ENCODE peak calls at places on chromosomes 6 and 20, in seven cellular contexts. One of them, this sample, is unnamed.

GRCh38 chr6:46808806-46809205 is 15.6 kb downstream of the MEP1A start:
- DNase-seq in Kasumi-1: peak; percentile 23
- DNase-seq in cardiac muscle cell: peak; percentile 28
- DNase-seq in EH: no peak
- DNase-seq in NT2/D1: no peak
- DNase-seq in activated CD4-positive, alpha-beta T cell treated with anti-CD3 and anti-CD28 coated beads, Interleukin-2, amount 50 U/mL, for 24 hours: no peak
- DNase-seq in heart left ventricle: no peak
- DNase-seq in this sample: no peak

GRCh38 chr6:113969888-113970807 is 800 bp downstream of the HDAC2 start:
- DNase-seq in cardiac muscle cell: peak; percentile 64
- DNase-seq in Kasumi-1: peak; percentile 75
- DNase-seq in NT2/D1: no peak
- DNase-seq in activated CD4-positive, alpha-beta T cell treated with anti-CD3 and anti-CD28 coated beads, Interleukin-2, amount 50 U/mL, for 24 hours: peak; percentile 28
- DNase-seq in EH: peak; percentile 54
- DNase-seq in heart left ventricle: peak; percentile 62
- DNase-seq in this sample: peak; percentile 72

GRCh38 chr6:119683022-119683421 is 333.5 kb upstream of the MAN1A1 start:
- DNase-seq in Kasumi-1: no peak
- DNase-seq in heart left ventricle: no peak
- DNase-seq in NT2/D1: no peak
- DNase-seq in EH: no peak
- DNase-seq in cardiac muscle cell: no peak
- DNase-seq in activated CD4-positive, alpha-beta T cell treated with anti-CD3 and anti-CD28 coated beads, Interleukin-2, amount 50 U/mL, for 24 hours: no peak
- DNase-seq in this sample: no peak

GRCh38 chr6:165300401-165300800 is 9.0 kb downstream of the C6orf118 start:
- DNase-seq in heart left ventricle: no peak
- DNase-seq in cardiac muscle cell: no peak
- DNase-seq in NT2/D1: no peak
- DNase-seq in Kasumi-1: no peak
- DNase-seq in EH: no peak
- DNase-seq in activated CD4-positive, alpha-beta T cell treated with anti-CD3 and anti-CD28 coated beads, Interleukin-2, amount 50 U/mL, for 24 hours: no peak
- DNase-seq in this sample: no peak

GRCh38 chr20:38111366-38112232 is 53.5 kb downstream of the TGM2 start:
- DNase-seq in Kasumi-1: no peak
- DNase-seq in activated CD4-positive, alpha-beta T cell treated with anti-CD3 and anti-CD28 coated beads, Interleukin-2, amount 50 U/mL, for 24 hours: no peak
- DNase-seq in heart left ventricle: no peak
- DNase-seq in EH: no peak
- DNase-seq in NT2/D1: no peak
- DNase-seq in cardiac muscle cell: no peak
- DNase-seq in this sample: no peak

GRCh38 chr6:26121141-26122004 is 34.1 kb downstream of the HFE start:
- DNase-seq in EH: peak; percentile 47
- DNase-seq in activated CD4-positive, alpha-beta T cell treated with anti-CD3 and anti-CD28 coated beads, Interleukin-2, amount 50 U/mL, for 24 hours: no peak
- DNase-seq in Kasumi-1: no peak
- DNase-seq in heart left ventricle: no peak
- DNase-seq in NT2/D1: no peak
- DNase-seq in cardiac muscle cell: no peak
- DNase-seq in this sample: peak; percentile 15

GRCh38 chr20:5078399-5078958 is 41.3 kb downstream of the PCNA start:
- DNase-seq in NT2/D1: no peak
- DNase-seq in EH: peak; percentile 41
- DNase-seq in heart left ventricle: peak; percentile 69
- DNase-seq in activated CD4-positive, alpha-beta T cell treated with anti-CD3 and anti-CD28 coated beads, Interleukin-2, amount 50 U/mL, for 24 hours: peak; percentile 38
- DNase-seq in Kasumi-1: peak; percentile 87
- DNase-seq in cardiac muscle cell: no peak
- DNase-seq in this sample: peak; percentile 87

GRCh38 chr20:55540486-55540885 is 464.8 kb downstream of the CBLN4 start:
- DNase-seq in cardiac muscle cell: no peak
- DNase-seq in NT2/D1: no peak
- DNase-seq in heart left ventricle: no peak
- DNase-seq in activated CD4-positive, alpha-beta T cell treated with anti-CD3 and anti-CD28 coated beads, Interleukin-2, amount 50 U/mL, for 24 hours: no peak
- DNase-seq in EH: no peak
- DNase-seq in Kasumi-1: no peak
- DNase-seq in this sample: no peak

GRCh38 chr6:32825966-32826365 is 9.2 kb upstream of the HLA-DOB start:
- DNase-seq in EH: peak; percentile 72
- DNase-seq in activated CD4-positive, alpha-beta T cell treated with anti-CD3 and anti-CD28 coated beads, Interleukin-2, amount 50 U/mL, for 24 hours: no peak
- DNase-seq in Kasumi-1: no peak
- DNase-seq in heart left ventricle: no peak
- DNase-seq in cardiac muscle cell: peak; percentile 22
- DNase-seq in NT2/D1: no peak
- DNase-seq in this sample: peak; percentile 71

GRCh38 chr6:125507987-125508655 is 206.4 kb upstream of the HDDC2 start:
- DNase-seq in Kasumi-1: peak; percentile 50
- DNase-seq in activated CD4-positive, alpha-beta T cell treated with anti-CD3 and anti-CD28 coated beads, Interleukin-2, amount 50 U/mL, for 24 hours: no peak
- DNase-seq in EH: peak; percentile 20
- DNase-seq in cardiac muscle cell: no peak
- DNase-seq in NT2/D1: no peak
- DNase-seq in heart left ventricle: peak; percentile 40
- DNase-seq in this sample: peak; percentile 14